ENCODE peak calls at places on chromosomes 5 and 9, in nine cellular contexts. A, J, S, T, B, H, P, U and G are unnamed samples.

GRCh38 chr5:179377421-179378115 is 32.3 kb upstream of the ADAMTS2 start:
- DNase-seq in A (no peak), J (no peak), S (no peak), T (no peak), B (no peak), H (no peak), P (no peak), U (no peak), G (no peak)

GRCh38 chr5:90473321-90474234 is 993 bp downstream of the MBLAC2 start:
- DNase-seq in A (no peak), J (no peak), S (peak; percentile 54), T (peak; percentile 29), B (peak; percentile 15), H (peak; percentile 9), P (no peak), U (no peak), G (no peak)

GRCh38 chr5:57504357-57504756 is 21.7 kb upstream of the ACTBL2 start:
- DNase-seq in A (no peak), J (no peak), S (no peak), T (no peak), B (no peak), H (no peak), P (peak; percentile 43), U (no peak), G (no peak)

GRCh38 chr9:121399883-121400607 is 30.0 kb upstream of the STOM start:
- DNase-seq in A (no peak), J (no peak), S (no peak), T (no peak), B (peak; percentile 39), H (no peak), P (peak; percentile 60), U (peak; percentile 68), G (peak; percentile 14)

GRCh38 chr5:139658928-139659667 is 10.9 kb downstream of the CXXC5 start:
- DNase-seq in A (no peak), J (no peak), S (no peak), T (peak; percentile 62), B (no peak), H (no peak), P (no peak), U (no peak), G (no peak)

GRCh38 chr9:35756743-35757526 is 2.9 kb upstream of the MSMP start:
- DNase-seq in A (peak; percentile 68), J (peak; percentile 30), S (peak; percentile 68), T (peak; percentile 81), B (no peak), H (peak; percentile 29), P (no peak), U (peak; percentile 35), G (no peak)

GRCh38 chr5:73201547-73202513 is 28.8 kb downstream of the TMEM174 start:
- DNase-seq in A (peak; percentile 53), J (peak; percentile 44), S (peak; percentile 85), T (peak; percentile 87), B (peak; percentile 92), H (peak; percentile 50), P (peak; percentile 55), U (no peak), G (peak; percentile 35)

GRCh38 chr5:116130471-116130870 is 45.6 kb downstream of the COMMD10 start:
- DNase-seq in A (no peak), J (no peak), S (no peak), T (no peak), B (no peak), H (no peak), P (no peak), U (no peak), G (no peak)

GRCh38 chr5:53890490-53890889 is 330.1 kb downstream of the NDUFS4 start:
- DNase-seq in A (no peak), J (no peak), S (no peak), T (no peak), B (no peak), H (no peak), P (no peak), U (no peak), G (no peak)